ENCODE peak calls at places on chromosomes 5 and 9, in five cellular contexts. O is AG04450, E is lower lobe of right lung, P is body of pancreas, I is left ventricle myocardium inferior. Q is an unnamed sample.

GRCh38 chr9:123048748-123049147 is 15.3 kb downstream of the GPR21 start:
- DNase-seq in E (no peak), P (no peak), O (no peak), I (no peak), Q (no peak)

GRCh38 chr9:135707449-135708138 is 5.6 kb downstream of the KCNT1 start:
- DNase-seq in E (no peak), I (no peak), O (no peak), P (no peak), Q (no peak)

GRCh38 chr5:82623094-82623514 is 344.9 kb upstream of the RPS23 start:
- DNase-seq in E (no peak), I (no peak), P (no peak), O (no peak), Q (no peak)

GRCh38 chr5:178428341-178429155 is 161.6 kb downstream of the COL23A1 start:
- DNase-seq in I (peak; percentile 81), E (peak; percentile 45), O (no peak), P (peak; percentile 18), Q (peak; percentile 64)

GRCh38 chr5:80192507-80193241 is 63.2 kb downstream of the SERINC5 start:
- DNase-seq in I (no peak), P (peak; percentile 20), O (no peak), E (no peak), Q (no peak)

GRCh38 chr5:6810641-6811405 is 97.6 kb downstream of the TENT4A start:
- DNase-seq in E (no peak), P (no peak), I (no peak), O (no peak), Q (no peak)

GRCh38 chr9:77561321-77562020 is 86.7 kb downstream of the GNA14 start:
- DNase-seq in P (no peak), E (no peak), O (no peak), I (no peak), Q (no peak)

GRCh38 chr9:36207016-36207415 is 16.3 kb downstream of the CLTA start:
- DNase-seq in O (no peak), E (no peak), I (no peak), P (no peak), Q (no peak)

GRCh38 chr9:93677641-93678136 is 101.3 kb downstream of the PHF2 start:
- DNase-seq in E (peak; percentile 34), I (peak; percentile 2), O (no peak), P (peak; percentile 1), Q (no peak)

GRCh38 chr9:35763181-35763580 is 9.1 kb upstream of the MSMP start:
- DNase-seq in O (no peak), P (no peak), E (no peak), I (no peak), Q (no peak)

DNA sequence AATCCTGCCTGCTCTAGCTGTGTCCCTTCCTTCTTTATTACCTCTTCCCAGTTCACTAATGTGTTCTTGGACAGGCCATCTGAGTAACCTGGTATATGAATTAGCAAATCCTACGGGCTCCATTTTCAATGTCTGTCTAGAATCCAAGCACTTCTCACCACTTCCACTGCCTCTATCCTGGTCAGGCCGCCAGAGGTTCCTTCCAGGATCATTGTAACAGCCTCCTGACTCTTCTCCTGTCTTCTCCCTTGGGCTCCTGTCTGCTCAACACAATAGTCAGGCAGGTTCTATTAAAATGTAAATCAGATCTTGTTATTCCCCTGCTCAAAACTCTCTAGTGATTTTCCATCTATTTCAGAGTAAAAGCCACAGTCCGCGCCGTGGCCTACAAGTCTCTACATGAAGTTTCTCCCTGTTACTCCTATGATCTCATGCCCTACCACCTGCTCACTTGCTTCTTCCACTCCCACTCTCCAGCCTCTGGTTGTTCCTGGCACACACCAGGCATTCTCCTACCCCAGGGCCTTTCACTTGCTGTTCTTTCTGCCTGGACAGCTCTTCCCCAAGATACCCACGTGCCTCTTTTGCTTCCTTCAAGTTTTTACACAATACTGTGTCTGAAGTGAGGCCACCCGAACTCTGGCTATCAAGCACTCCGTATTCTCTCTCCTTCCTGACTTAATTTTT is 21.7 kb downstream of the ZNF366 start:
- DNase-seq in I (no peak), P (no peak), O (no peak), E (no peak), Q (no peak)
- H3K27ac ChIP-seq in I (peak overlapping the region; percentile 54), P (no peak overlapping the region), O (no peak overlapping the region), E (no peak overlapping the region), Q (no peak overlapping the region)

DNA sequence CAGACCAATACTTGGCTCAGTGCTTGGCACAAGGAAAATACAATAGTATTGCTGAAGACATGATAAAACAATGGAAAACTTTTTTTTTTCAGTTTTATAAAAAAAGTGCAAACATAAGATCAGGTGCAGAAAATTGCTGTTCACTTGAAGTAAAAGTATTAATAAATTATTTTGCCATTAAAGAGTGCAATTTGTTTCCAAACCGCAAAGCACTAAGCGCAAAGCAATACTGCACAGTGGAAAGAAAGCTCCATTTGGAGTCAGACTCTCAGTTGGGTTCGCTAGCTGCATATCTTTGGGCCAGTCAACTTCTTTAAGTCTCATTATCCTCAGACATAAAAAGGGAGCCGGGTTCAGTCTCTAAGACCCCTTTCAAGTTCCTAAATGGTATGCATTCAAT is 45.8 kb downstream of the MEF2C start:
- DNase-seq in O (no peak), I (no peak), E (no peak), P (no peak), Q (no peak)
- H3K4me3 ChIP-seq in O (no peak overlapping the region), I (peak overlapping the region; percentile 51), E (no peak overlapping the region), P (no peak overlapping the region), Q (peak overlapping the region; percentile 61)

GRCh38 chr5:162852145-162852544 is 585.2 kb upstream of the CCNG1 start:
- DNase-seq in O (no peak), I (no peak), P (no peak), E (no peak), Q (no peak)
- TF ChIP-seq CTCF in O (no peak), I (no peak), P (no peak), E (no peak), Q (no peak)

GRCh38 chr9:19804431-19804830 is 15.6 kb upstream of the SLC24A2 start:
- DNase-seq in P (no peak), O (no peak), I (no peak), E (no peak), Q (no peak)

GRCh38 chr9:19800884-19801283 is 12.0 kb upstream of the SLC24A2 start:
- DNase-seq in O (no peak), E (no peak), I (no peak), P (no peak), Q (no peak)

DNA sequence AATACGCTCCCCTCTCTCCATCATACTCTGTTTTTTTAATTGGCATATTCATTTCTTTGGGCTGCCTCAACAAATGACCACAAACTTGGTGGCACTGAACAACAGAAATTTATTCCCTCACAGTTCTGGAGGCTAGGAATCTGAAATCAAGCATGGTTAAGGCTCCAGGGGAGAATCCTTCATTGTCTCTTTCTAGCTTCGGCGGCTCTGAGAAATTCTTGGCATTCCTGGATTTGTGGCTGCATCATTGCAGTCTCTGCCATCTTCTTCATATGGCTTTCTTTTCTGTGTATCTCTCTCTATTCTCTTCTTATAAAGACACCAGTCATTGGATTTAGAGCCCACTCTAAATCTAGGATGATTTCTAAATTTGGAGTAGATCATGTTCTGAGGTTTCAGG is 10.9 kb upstream of the SLC24A2 start:
- DNase-seq in E (no peak), P (no peak), O (no peak), I (no peak), Q (no peak)
- H3K27ac ChIP-seq in E (no peak overlapping the region), P (no peak overlapping the region), O (no peak overlapping the region), I (no peak overlapping the region), Q (no peak overlapping the region)

GRCh38 chr9:91117959-91118651 is 243.6 kb downstream of the AUH start:
- DNase-seq in I (peak; percentile 85), E (peak; percentile 96), O (no peak), P (peak; percentile 78), Q (peak; percentile 92)
- H3K4me3 ChIP-seq in I (peak overlapping the region; percentile 56), E (peak overlapping the region; percentile 42), O (peak overlapping the region; percentile 15), P (no peak overlapping the region), Q (peak overlapping the region; percentile 50)

Q was measured in coronary artery.